ENCODE peak calls at places on chromosome 19, in nine cellular contexts. Y, K, L, O, Z, V, T, I and C are unnamed samples.

GRCh38 chr19:35828694-35829301 is 16.2 kb upstream of the PRODH2 start:
- DNase-seq in V (peak; percentile 65), Z (peak; percentile 53), I (peak; percentile 79), O (no peak), Y (no peak), L (peak; percentile 12), K (no peak), T (peak; percentile 78), C (peak; percentile 90)

GRCh38 chr19:48681127-48681470 is 8.3 kb upstream of the NTN5 start:
- DNase-seq in I (no peak), T (peak; percentile 51), K (no peak), Y (no peak), L (no peak), Z (no peak), V (peak; percentile 52), O (no peak), C (no peak)

GRCh38 chr19:33443638-33444195 is 70.2 kb downstream of the CEBPG start:
- DNase-seq in I (no peak), Y (no peak), K (no peak), V (no peak), L (no peak), O (no peak), Z (peak; percentile 5), T (peak; percentile 11), C (peak; percentile 37)

GRCh38 chr19:28581468-28581770 is 631.5 kb downstream of the UQCRFS1 start:
- DNase-seq in T (no peak), Y (no peak), O (no peak), K (no peak), L (no peak), I (no peak), V (no peak), Z (no peak), C (no peak)

GRCh38 chr19:1618157-1619093 is 13.2 kb upstream of the UQCR11 start:
- DNase-seq in L (no peak), Z (no peak), T (no peak), O (no peak), I (peak; percentile 49), K (peak; percentile 27), Y (no peak), V (no peak), C (no peak)

GRCh38 chr19:1373534-1374249 is 10.0 kb upstream of the NDUFS7 start:
- DNase-seq in K (no peak), Y (peak; percentile 88), T (peak; percentile 76), V (peak; percentile 60), L (no peak), O (no peak), Z (peak; percentile 81), I (no peak), C (no peak)

GRCh38 chr19:16073988-16074387 is 2.3 kb upstream of the TPM4 start:
- DNase-seq in L (no peak), Z (no peak), K (no peak), T (no peak), O (no peak), Y (no peak), V (no peak), I (no peak), C (no peak)

GRCh38 chr19:42201489-42202289 is 15.8 kb downstream of the DEDD2 start:
- DNase-seq in T (peak; percentile 40), O (no peak), V (no peak), Y (peak; percentile 91), L (no peak), Z (peak; percentile 32), K (no peak), I (no peak), C (peak; percentile 80)

GRCh38 chr19:37975071-37975470 is 68.1 kb downstream of the SIPA1L3 start:
- DNase-seq in Y (no peak), T (peak; percentile 48), I (no peak), Z (no peak), O (no peak), V (peak; percentile 57), K (no peak), L (no peak), C (peak; percentile 43)

GRCh38 chr19:53172892-53173291 is 14.0 kb upstream of the ZNF347 start:
- DNase-seq in V (no peak), I (no peak), K (no peak), Z (no peak), T (no peak), L (no peak), Y (no peak), O (no peak), C (no peak)

GRCh38 chr19:38733493-38734175 is 10.6 kb downstream of the CAPN12 start:
- DNase-seq in L (no peak), Z (no peak), I (no peak), T (no peak), Y (no peak), K (no peak), V (no peak), O (no peak), C (peak; percentile 78)

GRCh38 chr19:48659768-48660167 is 13.0 kb downstream of the NTN5 start:
- DNase-seq in O (no peak), Y (no peak), L (no peak), K (no peak), Z (no peak), V (no peak), T (no peak), I (no peak), C (no peak)

GRCh38 chr19:27745978-27746542 is 1466.9 kb downstream of the UQCRFS1 start:
- DNase-seq in O (no peak), K (no peak), V (no peak), Z (no peak), L (no peak), I (no peak), T (no peak), Y (peak; percentile 31), C (peak; percentile 40)